ENCODE peak calls at places on chromosomes 7 and 10, in seven cellular contexts. T is HCT116, J is HepG2, K is K562, Q is GM12878, R is H1, O is SK-N-SH. G is an unnamed sample.

GRCh38 chr7:43873300-43873699 is 4.0 kb upstream of the MRPS24 start:
- DNase-seq in T (peak), J (no peak), K (peak), Q (no peak), R (no peak), O (no peak), G (no peak)

GRCh38 chr7:108149908-108150307 is 19.7 kb upstream of the LAMB4 start:
- DNase-seq in T (no peak), J (no peak), K (no peak), Q (no peak), R (no peak), O (no peak), G (no peak)

GRCh38 chr10:99507265-99507664 is 25.5 kb upstream of the NKX2-3 start:
- DNase-seq in T (no peak), J (no peak), K (no peak), Q (no peak), R (no peak), O (no peak), G (no peak)

GRCh38 chr10:26480909-26481703 is 43.0 kb downstream of the APBB1IP start:
- DNase-seq in T (no peak), J (no peak), K (no peak), Q (no peak), R (no peak), O (no peak), G (no peak)

GRCh38 chr7:22627136-22627535 is 99.9 kb upstream of the IL6 start:
- DNase-seq in T (no peak), J (no peak), K (no peak), Q (no peak), R (no peak), O (no peak), G (no peak)

GRCh38 chr7:84446991-84447480 is 252.4 kb upstream of the SEMA3A start:
- DNase-seq in T (no peak), J (no peak), K (no peak), Q (no peak), R (no peak), O (no peak), G (no peak)

GRCh38 chr10:119479048-119479394 is 63.5 kb downstream of the RGS10 start:
- DNase-seq in T (no peak), J (no peak), K (no peak), Q (no peak), R (no peak), O (peak), G (no peak)

GRCh38 chr7:77404635-77405034 is 11.5 kb downstream of the GSAP start:
- DNase-seq in T (no peak), J (no peak), K (no peak), Q (no peak), R (no peak), O (no peak), G (no peak)

GRCh38 chr10:28939352-28940157 is 262.2 kb downstream of the BAMBI start:
- DNase-seq in T (no peak), J (peak), K (peak), Q (no peak), R (peak), O (no peak), G (peak)

GRCh38 chr10:69801434-69802315 is at the start of gene COL13A1:
- DNase-seq in T (peak), J (no peak), K (peak), Q (no peak), R (peak), O (peak), G (peak)

GRCh38 chr10:47309403-47310089 is 9.5 kb downstream of the GDF10 start:
- DNase-seq in T (no peak), J (no peak), K (no peak), Q (no peak), R (no peak), O (peak), G (no peak)

GRCh38 chr10:34432589-34432988 is 382.5 kb downstream of the PARD3 start:
- DNase-seq in T (no peak), J (no peak), K (no peak), Q (no peak), R (no peak), O (no peak), G (no peak)

GRCh38 chr7:81470084-81470723 is 299.6 kb downstream of the HGF start:
- DNase-seq in T (peak), J (peak), K (peak), Q (no peak), R (peak), O (peak), G (peak)

GRCh38 chr7:114418117-114418516 is 3.5 kb downstream of the FOXP2 start:
- DNase-seq in T (no peak), J (no peak), K (no peak), Q (no peak), R (no peak), O (no peak), G (no peak)

GRCh38 chr10:110407301-110408170 is 90.2 kb upstream of the DUSP5 start:
- DNase-seq in T (no peak), J (no peak), K (no peak), Q (no peak), R (no peak), O (no peak), G (no peak)

GRCh38 chr7:78038465-78039080 is 240.0 kb downstream of the PHTF2 start:
- DNase-seq in T (no peak), J (no peak), K (no peak), Q (no peak), R (no peak), O (no peak), G (no peak)

GRCh38 chr7:70052691-70053090 is 454.4 kb downstream of the AUTS2 start:
- DNase-seq in T (no peak), J (no peak), K (no peak), Q (no peak), R (no peak), O (no peak), G (no peak)

GRCh38 chr7:42096681-42097637 is 140.1 kb downstream of the GLI3 start:
- DNase-seq in T (no peak), J (no peak), K (no peak), Q (no peak), R (no peak), O (no peak), G (no peak)

GRCh38 chr10:59829601-59830000 is 76.3 kb upstream of the MRLN start:
- DNase-seq in T (no peak), J (no peak), K (no peak), Q (peak), R (no peak), O (no peak), G (no peak)

GRCh38 chr10:31749981-31750850 is 178.4 kb downstream of the ARHGAP12 start:
- DNase-seq in T (no peak), J (no peak), K (no peak), Q (no peak), R (no peak), O (peak), G (no peak)

GRCh38 chr10:21172774-21173432 is 275.8 kb upstream of the NEBL start:
- DNase-seq in T (no peak), J (no peak), K (no peak), Q (no peak), R (no peak), O (peak), G (no peak)

GRCh38 chr7:130349911-130350782 is 5.5 kb downstream of the CPA5 start:
- DNase-seq in T (no peak), J (no peak), K (no peak), Q (no peak), R (no peak), O (peak), G (no peak)

GRCh38 chr7:151025924-151026671 is 1.8 kb upstream of the ATG9B start:
- DNase-seq in T (no peak), J (no peak), K (peak), Q (no peak), R (no peak), O (no peak), G (no peak)

GRCh38 chr10:92615515-92615914 is 22.6 kb downstream of the KIF11 start:
- DNase-seq in T (no peak), J (no peak), K (no peak), Q (no peak), R (no peak), O (no peak), G (no peak)

GRCh38 chr7:107408349-107408748 is 61.5 kb upstream of the GPR22 start:
- DNase-seq in T (no peak), J (no peak), K (no peak), Q (no peak), R (no peak), O (no peak), G (no peak)

GRCh38 chr7:148964510-148965267 is 63.6 kb downstream of the PDIA4 start:
- DNase-seq in T (no peak), J (no peak), K (peak), Q (no peak), R (no peak), O (no peak), G (no peak)

GRCh38 chr7:64618785-64619456 is 47.0 kb upstream of the ZNF107 start:
- DNase-seq in T (peak), J (peak), K (peak), Q (no peak), R (no peak), O (peak), G (peak)

GRCh38 chr10:63120554-63120953 is 12.6 kb upstream of the NRBF2 start:
- DNase-seq in T (no peak), J (no peak), K (no peak), Q (no peak), R (no peak), O (no peak), G (no peak)

GRCh38 chr10:97538839-97539238 is 33.7 kb upstream of the ANKRD2 start:
- DNase-seq in T (no peak), J (no peak), K (no peak), Q (no peak), R (no peak), O (no peak), G (peak)

GRCh38 chr10:31757374-31757773 is 171.3 kb downstream of the ARHGAP12 start:
- DNase-seq in T (no peak), J (no peak), K (no peak), Q (no peak), R (no peak), O (no peak), G (no peak)

GRCh38 chr7:11427686-11428273 is 404.2 kb downstream of the THSD7A start:
- DNase-seq in T (peak), J (peak), K (peak), Q (no peak), R (no peak), O (peak), G (peak)

GRCh38 chr7:44057181-44057848 is 8.1 kb downstream of the PGAM2 start:
- DNase-seq in T (no peak), J (no peak), K (no peak), Q (no peak), R (no peak), O (no peak), G (no peak)

GRCh38 chr7:98483276-98483963 is 82.5 kb upstream of the BAIAP2L1 start:
- DNase-seq in T (no peak), J (no peak), K (no peak), Q (no peak), R (no peak), O (no peak), G (no peak)

GRCh38 chr7:54799792-54800191 is 40.8 kb upstream of the SEC61G start:
- DNase-seq in T (no peak), J (no peak), K (no peak), Q (no peak), R (no peak), O (no peak), G (no peak)

GRCh38 chr7:54802114-54802513 is 43.1 kb upstream of the SEC61G start:
- DNase-seq in T (no peak), J (no peak), K (no peak), Q (no peak), R (no peak), O (no peak), G (no peak)

GRCh38 chr7:54796853-54797252 is 37.8 kb upstream of the SEC61G start:
- DNase-seq in T (no peak), J (no peak), K (no peak), Q (no peak), R (no peak), O (no peak), G (no peak)

GRCh38 chr7:54798569-54798968 is 39.6 kb upstream of the SEC61G start:
- DNase-seq in T (no peak), J (no peak), K (no peak), Q (no peak), R (no peak), O (no peak), G (no peak)

GRCh38 chr7:54802841-54803240 is 43.8 kb upstream of the SEC61G start:
- DNase-seq in T (no peak), J (no peak), K (no peak), Q (no peak), R (no peak), O (no peak), G (no peak)
- TF ChIP-seq JUND in T (no peak), J (no peak), K (no peak), Q (no peak), R (no peak), O (peak), G (no peak)

GRCh38 chr7:1056006-1056784 is 11.8 kb downstream of the GPR146 start:
- DNase-seq in T (no peak), J (no peak), K (no peak), Q (no peak), R (no peak), O (peak), G (no peak)

GRCh38 chr7:1058311-1058710 is 14.0 kb downstream of the GPR146 start:
- DNase-seq in T (no peak), J (no peak), K (no peak), Q (no peak), R (no peak), O (no peak), G (no peak)

GRCh38 chr7:1055491-1056005 is 11.2 kb downstream of the GPR146 start:
- DNase-seq in T (no peak), J (no peak), K (no peak), Q (no peak), R (no peak), O (no peak), G (no peak)

GRCh38 chr7:1057416-1058291 is 13.3 kb downstream of the GPR146 start:
- DNase-seq in T (no peak), J (no peak), K (no peak), Q (no peak), R (no peak), O (no peak), G (no peak)

GRCh38 chr7:1056785-1057410 is 12.6 kb downstream of the GPR146 start:
- DNase-seq in T (no peak), J (no peak), K (no peak), Q (no peak), R (no peak), O (no peak), G (no peak)
- TF ChIP-seq JUND in T (no peak), J (no peak), K (no peak), Q (no peak), R (no peak), O (no peak), G (no peak)

GRCh38 chr10:86970887-86971145 is 2.5 kb downstream of the ADIRF start:
- DNase-seq in T (no peak), J (no peak), K (no peak), Q (no peak), R (no peak), O (peak), G (no peak)
- TF ChIP-seq JUND in T (no peak), J (no peak), K (no peak), Q (no peak), R (no peak), O (no peak), G (no peak)

DNA sequence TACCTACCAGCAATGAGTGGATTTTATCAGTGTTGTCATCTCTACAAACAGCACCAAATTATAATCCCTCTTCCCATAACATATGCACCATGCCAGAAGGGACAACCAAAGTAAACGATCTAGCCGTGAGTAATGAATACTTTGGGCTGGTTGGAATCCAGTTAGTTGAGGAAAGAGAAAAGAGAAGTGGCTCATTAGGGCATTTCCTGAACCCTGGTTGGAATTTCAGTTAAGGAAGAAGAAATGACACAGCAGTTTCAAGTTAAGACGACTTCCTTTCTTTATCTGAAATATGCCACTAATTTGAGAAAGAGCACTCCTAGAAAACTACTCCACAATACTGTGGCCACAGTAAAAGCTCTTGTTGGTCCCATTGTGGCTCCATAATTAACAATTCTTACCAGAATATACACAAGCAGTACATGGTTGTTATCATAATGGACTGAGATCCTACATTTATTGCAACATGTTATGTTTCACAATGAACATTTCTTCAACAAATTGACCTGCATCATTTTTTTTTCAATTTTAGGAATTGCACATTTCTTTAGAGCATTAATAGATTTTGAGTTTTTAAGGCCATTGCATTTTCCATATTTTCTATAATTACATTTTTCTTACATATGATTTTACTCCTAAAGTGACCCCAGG is at the start of gene TFEC:
- DNase-seq in T (no peak), J (no peak), K (no peak), Q (no peak), R (no peak), O (no peak), G (no peak)
- TF ChIP-seq JUND in T (no peak), J (no peak), K (no peak), Q (no peak), R (no peak), O (no peak), G (no peak)

DNA sequence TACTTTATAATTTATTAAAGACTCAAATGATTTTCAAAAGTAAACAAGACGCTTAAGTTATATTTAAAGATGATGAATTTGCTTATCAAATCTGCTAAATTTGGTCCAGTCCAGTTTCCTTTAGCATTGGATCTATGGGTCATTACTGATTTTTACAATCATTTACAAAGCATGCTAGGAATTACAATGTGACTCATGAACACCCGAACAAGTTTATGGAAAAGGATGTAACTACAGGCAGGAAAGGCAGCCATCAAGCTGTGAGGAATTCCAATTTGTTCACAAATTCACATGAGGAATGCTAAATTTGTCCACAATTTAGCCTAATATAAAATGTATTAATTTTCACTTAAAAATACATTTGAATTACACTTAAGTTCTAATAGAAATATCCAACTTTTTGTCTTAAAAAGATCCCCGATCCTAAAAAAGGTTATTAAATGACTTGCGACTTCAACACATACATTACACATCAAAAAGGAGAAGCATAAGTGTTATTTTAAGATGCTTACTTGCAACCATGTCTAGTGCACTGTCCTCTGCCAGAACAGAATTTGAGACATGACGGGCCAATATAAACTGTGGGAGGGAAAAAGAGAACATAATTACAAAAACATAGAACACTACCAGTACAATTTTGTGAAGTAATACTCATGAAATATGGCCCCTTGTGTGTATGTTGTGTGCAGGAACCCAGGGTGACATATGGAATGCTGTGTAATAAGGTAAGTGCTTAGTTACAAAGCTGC is 194.2 kb upstream of the SLC26A5 start:
- DNase-seq in T (no peak), J (no peak), K (no peak), Q (no peak), R (no peak), O (no peak), G (no peak)
- TF ChIP-seq JUND in T (no peak), J (no peak), K (no peak), Q (no peak), R (no peak), O (peak), G (no peak)

GRCh38 chr10:16965242-16965620 is 148.0 kb upstream of the RSU1 start:
- DNase-seq in T (no peak), J (no peak), K (no peak), Q (no peak), R (no peak), O (no peak), G (no peak)
- TF ChIP-seq JUND in T (no peak), J (no peak), K (no peak), Q (no peak), R (no peak), O (no peak), G (no peak)

GRCh38 chr7:157976406-157976805 is 611.2 kb downstream of the PTPRN2 start:
- DNase-seq in T (no peak), J (no peak), K (no peak), Q (no peak), R (no peak), O (no peak), G (no peak)
- TF ChIP-seq JUND in T (no peak), J (no peak), K (no peak), Q (no peak), R (no peak), O (no peak), G (no peak)

DNA sequence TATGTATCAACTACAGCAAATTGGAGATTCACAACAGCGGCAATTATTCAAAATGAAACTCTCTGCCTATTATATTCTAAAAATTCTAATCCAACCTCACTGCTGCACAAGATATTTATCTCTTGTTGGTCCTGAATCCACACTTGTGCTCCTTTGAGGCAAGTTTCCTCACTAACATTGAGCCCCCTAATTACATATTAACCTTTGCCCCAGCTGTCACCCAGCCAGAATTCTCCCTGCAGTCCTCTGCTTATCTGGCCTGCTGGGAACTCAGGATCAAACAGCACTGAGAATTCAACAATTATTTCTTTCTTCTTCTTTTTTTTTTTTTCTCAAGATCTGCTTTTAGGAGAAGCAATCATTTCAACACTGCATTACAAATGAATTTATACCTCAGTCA is 21.5 kb upstream of the PLAC9 start:
- DNase-seq in T (no peak), J (peak), K (no peak), Q (no peak), R (no peak), O (no peak), G (no peak)
- TF ChIP-seq JUND in T (no peak), J (no peak), K (no peak), Q (no peak), R (no peak), O (no peak), G (no peak)

DNA sequence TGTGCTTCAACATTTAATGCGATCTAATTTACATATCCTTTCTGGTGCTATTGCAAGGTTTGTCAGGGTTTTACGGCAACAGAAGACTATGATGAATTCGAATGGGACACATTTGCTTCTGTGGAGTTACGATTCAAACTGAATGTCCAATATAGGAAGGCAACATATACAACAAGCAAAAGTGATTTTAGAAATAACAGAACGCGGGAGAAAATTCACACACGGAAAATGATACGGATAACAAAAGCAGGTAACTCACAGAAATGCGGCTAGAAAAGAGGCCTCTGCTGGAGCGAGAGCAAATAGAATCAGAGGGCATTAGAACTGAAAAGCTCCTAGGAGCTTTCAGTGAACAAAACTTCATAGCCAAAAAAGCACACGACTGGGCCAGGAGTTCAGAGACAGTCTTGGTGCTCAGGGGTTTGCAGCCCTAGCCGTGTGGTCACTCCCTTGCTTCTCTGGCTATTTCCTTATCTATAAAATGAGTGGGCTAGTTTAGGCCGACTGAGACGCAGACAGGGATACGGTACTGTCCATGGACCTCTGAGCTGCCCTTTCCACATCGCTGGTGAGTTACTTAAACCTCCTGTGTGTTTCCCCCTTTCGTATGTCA is 555 bp upstream of the TAX1BP1 start:
- DNase-seq in T (no peak), J (no peak), K (peak), Q (no peak), R (no peak), O (peak), G (no peak)
- TF ChIP-seq JUND in T (no peak), J (no peak), K (no peak), Q (no peak), R (no peak), O (no peak), G (no peak)

G was measured in T47D.